ENCODE peak calls at places on chromosome 3, in four cellular contexts. One of them, this sample, is unnamed.

GRCh38 chr3:4977001-4977888 is 2.0 kb upstream of the BHLHE40 start:
- DNase-seq in fibroblast of the aortic adventitia: peak; percentile 86
- DNase-seq in AG04450: no peak
- DNase-seq in neural crest cell: no peak
- DNase-seq in this sample: no peak

GRCh38 chr3:131972091-131972490 is 62.7 kb downstream of the CPNE4 start:
- DNase-seq in fibroblast of the aortic adventitia: peak; percentile 69
- DNase-seq in AG04450: no peak
- DNase-seq in neural crest cell: no peak
- DNase-seq in this sample: no peak

GRCh38 chr3:115325539-115325938 is 178.5 kb upstream of the ZBTB20 start:
- DNase-seq in fibroblast of the aortic adventitia: peak; percentile 67
- DNase-seq in AG04450: peak; percentile 21
- DNase-seq in neural crest cell: peak; percentile 22
- DNase-seq in this sample: no peak

GRCh38 chr3:69294014-69294771 is 91.7 kb downstream of the FRMD4B start:
- DNase-seq in fibroblast of the aortic adventitia: peak; percentile 54
- DNase-seq in AG04450: no peak
- DNase-seq in neural crest cell: no peak
- DNase-seq in this sample: no peak

GRCh38 chr3:51718547-51719412 is 11.9 kb downstream of the GRM2 start:
- DNase-seq in fibroblast of the aortic adventitia: peak; percentile 17
- DNase-seq in AG04450: no peak
- DNase-seq in neural crest cell: peak; percentile 75
- DNase-seq in this sample: peak; percentile 65

GRCh38 chr3:66177026-66177425 is 43.8 kb upstream of the SLC25A26 start:
- DNase-seq in fibroblast of the aortic adventitia: no peak
- DNase-seq in AG04450: no peak
- DNase-seq in neural crest cell: no peak
- DNase-seq in this sample: no peak

GRCh38 chr3:20742903-20743302 is 556.9 kb upstream of the SGO1 start:
- DNase-seq in fibroblast of the aortic adventitia: no peak
- DNase-seq in AG04450: no peak
- DNase-seq in neural crest cell: no peak
- DNase-seq in this sample: no peak

GRCh38 chr3:17094551-17094950 is 209.8 kb downstream of the PLCL2 start:
- DNase-seq in fibroblast of the aortic adventitia: no peak
- DNase-seq in AG04450: no peak
- DNase-seq in neural crest cell: no peak
- DNase-seq in this sample: no peak

DNA sequence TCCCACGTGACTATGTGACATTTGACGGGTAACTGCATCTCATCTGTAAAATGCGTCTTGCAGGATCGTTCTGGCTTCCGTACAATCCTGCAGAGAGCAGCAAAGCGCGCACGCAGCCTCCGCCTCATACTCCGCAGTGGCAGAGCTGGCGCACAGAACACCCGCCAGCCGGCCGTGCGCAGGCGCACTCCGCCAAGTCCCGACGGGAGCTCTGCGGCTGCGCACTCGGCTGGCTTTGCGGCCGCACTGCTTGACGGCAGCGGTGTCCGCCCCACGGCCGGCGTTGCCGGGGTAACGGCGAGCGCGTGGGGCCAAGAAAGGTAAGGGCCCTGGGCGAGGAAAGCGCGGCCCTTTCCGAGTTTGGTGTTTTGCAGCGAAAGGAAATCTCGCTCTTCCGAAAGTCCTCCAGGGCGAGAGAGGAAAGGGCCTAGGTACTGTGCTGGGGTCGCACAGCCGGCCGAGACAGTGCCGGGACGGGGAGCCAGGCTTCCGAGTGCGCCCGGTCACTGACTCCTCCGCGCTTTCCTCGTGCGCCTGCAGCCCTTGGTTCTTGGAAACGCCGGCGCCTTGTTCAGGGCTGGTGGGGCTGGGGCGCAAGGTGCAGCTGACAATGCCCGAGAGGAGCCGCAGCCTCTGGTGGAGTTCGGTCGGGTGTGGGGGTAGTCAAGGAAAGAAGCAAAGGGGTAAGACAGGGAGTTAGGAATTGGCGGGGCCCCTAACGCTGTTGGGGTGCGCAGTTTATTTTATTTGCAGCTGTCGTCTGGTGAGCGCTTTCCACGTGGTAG is at the start of gene TSEN2:
- DNase-seq in fibroblast of the aortic adventitia: peak; percentile 92
- DNase-seq in AG04450: peak; percentile 88
- DNase-seq in neural crest cell: peak; percentile 96
- DNase-seq in this sample: peak; percentile 90
- TF ChIP-seq CTCF in fibroblast of the aortic adventitia: peak; percentile 15
- TF ChIP-seq CTCF in AG04450: peak; percentile 39
- TF ChIP-seq CTCF in neural crest cell: no peak
- TF ChIP-seq CTCF in this sample: peak; percentile 11

GRCh38 chr3:94305835-94306685 is 243.2 kb downstream of the NSUN3 start:
- DNase-seq in fibroblast of the aortic adventitia: no peak
- DNase-seq in AG04450: no peak
- DNase-seq in neural crest cell: no peak
- DNase-seq in this sample: no peak

GRCh38 chr3:94304953-94305352 is 242.1 kb downstream of the NSUN3 start:
- DNase-seq in fibroblast of the aortic adventitia: no peak
- DNase-seq in AG04450: no peak
- DNase-seq in neural crest cell: no peak
- DNase-seq in this sample: no peak

GRCh38 chr3:94303266-94303665 is 240.4 kb downstream of the NSUN3 start:
- DNase-seq in fibroblast of the aortic adventitia: no peak
- DNase-seq in AG04450: no peak
- DNase-seq in neural crest cell: no peak
- DNase-seq in this sample: no peak

GRCh38 chr3:94301346-94301745 is 238.5 kb downstream of the NSUN3 start:
- DNase-seq in fibroblast of the aortic adventitia: no peak
- DNase-seq in AG04450: no peak
- DNase-seq in neural crest cell: no peak
- DNase-seq in this sample: no peak

DNA sequence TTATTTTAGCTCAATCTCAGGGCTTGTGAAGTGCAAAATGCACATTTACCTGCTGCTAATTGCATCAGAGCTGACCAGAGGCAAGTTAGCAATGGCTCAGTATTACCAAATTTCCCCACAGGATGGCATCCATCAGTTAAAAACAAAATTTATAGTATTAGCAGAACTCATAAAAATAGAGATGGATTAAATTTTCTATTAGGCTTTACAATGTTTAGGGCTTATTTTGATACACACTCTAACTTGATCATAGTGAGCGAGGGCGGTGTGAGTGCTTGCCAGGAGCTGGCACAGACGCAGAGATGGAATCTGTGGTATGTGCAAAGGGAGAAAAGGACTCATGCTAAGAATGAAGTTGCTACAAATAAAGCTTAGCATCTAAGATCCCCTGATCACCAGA is 241.0 kb downstream of the NSUN3 start:
- DNase-seq in fibroblast of the aortic adventitia: peak; percentile 43
- DNase-seq in AG04450: no peak
- DNase-seq in neural crest cell: no peak
- DNase-seq in this sample: no peak
- TF ChIP-seq CTCF in fibroblast of the aortic adventitia: peak; percentile 24
- TF ChIP-seq CTCF in AG04450: no peak
- TF ChIP-seq CTCF in neural crest cell: peak; percentile 48
- TF ChIP-seq CTCF in this sample: peak; percentile 32

GRCh38 chr3:30747771-30748281 is 141.4 kb downstream of the TGFBR2 start:
- DNase-seq in fibroblast of the aortic adventitia: peak; percentile 68
- DNase-seq in AG04450: no peak
- DNase-seq in neural crest cell: no peak
- DNase-seq in this sample: no peak
- TF ChIP-seq CTCF in fibroblast of the aortic adventitia: peak; percentile 55
- TF ChIP-seq CTCF in AG04450: peak; percentile 76
- TF ChIP-seq CTCF in neural crest cell: peak; percentile 48
- TF ChIP-seq CTCF in this sample: peak; percentile 33

DNA sequence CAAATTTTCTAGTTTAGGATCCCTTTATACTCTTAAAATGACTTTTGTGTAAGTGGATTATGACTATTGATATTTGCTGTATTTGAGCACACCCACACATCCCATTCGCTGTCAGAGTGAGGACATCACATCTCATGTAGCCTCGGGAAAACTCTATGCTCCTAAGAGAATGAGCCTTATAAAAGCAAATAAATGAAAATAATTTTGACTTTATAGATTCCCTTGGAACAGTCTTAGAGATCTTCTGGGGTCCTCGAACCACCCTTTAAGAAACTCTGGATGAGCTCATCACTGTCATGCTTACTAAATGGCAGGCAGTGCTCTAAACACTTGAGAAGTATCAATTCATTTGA is 16.1 kb upstream of the EXOG start:
- DNase-seq in fibroblast of the aortic adventitia: no peak
- DNase-seq in AG04450: no peak
- DNase-seq in neural crest cell: no peak
- DNase-seq in this sample: no peak
- TF ChIP-seq CTCF in fibroblast of the aortic adventitia: no peak
- TF ChIP-seq CTCF in AG04450: no peak
- TF ChIP-seq CTCF in neural crest cell: peak; percentile 13
- TF ChIP-seq CTCF in this sample: no peak

GRCh38 chr3:194686414-194686815 is 732 bp downstream of the FAM43A start:
- DNase-seq in fibroblast of the aortic adventitia: no peak
- DNase-seq in AG04450: no peak
- DNase-seq in neural crest cell: no peak
- DNase-seq in this sample: no peak

GRCh38 chr3:194688946-194689345 is 3.3 kb downstream of the FAM43A start:
- DNase-seq in fibroblast of the aortic adventitia: no peak
- DNase-seq in AG04450: no peak
- DNase-seq in neural crest cell: no peak
- DNase-seq in this sample: no peak

GRCh38 chr3:194686816-194687637 is 1.3 kb downstream of the FAM43A start:
- DNase-seq in fibroblast of the aortic adventitia: peak; percentile 68
- DNase-seq in AG04450: no peak
- DNase-seq in neural crest cell: peak; percentile 50
- DNase-seq in this sample: no peak

GRCh38 chr3:194688207-194688711 is 2.6 kb downstream of the FAM43A start:
- DNase-seq in fibroblast of the aortic adventitia: peak; percentile 47
- DNase-seq in AG04450: no peak
- DNase-seq in neural crest cell: peak; percentile 9
- DNase-seq in this sample: no peak

GRCh38 chr3:194687638-194688206 is 2.0 kb downstream of the FAM43A start:
- DNase-seq in fibroblast of the aortic adventitia: peak; percentile 53
- DNase-seq in AG04450: no peak
- DNase-seq in neural crest cell: peak; percentile 75
- DNase-seq in this sample: peak; percentile 61
- TF ChIP-seq CTCF in fibroblast of the aortic adventitia: no peak
- TF ChIP-seq CTCF in AG04450: no peak
- TF ChIP-seq CTCF in neural crest cell: peak; percentile 64
- TF ChIP-seq CTCF in this sample: peak; percentile 39

GRCh38 chr3:126132751-126133511 is 47.5 kb downstream of the ALDH1L1 start:
- DNase-seq in fibroblast of the aortic adventitia: peak; percentile 5
- DNase-seq in AG04450: no peak
- DNase-seq in neural crest cell: no peak
- DNase-seq in this sample: no peak
- TF ChIP-seq CTCF in fibroblast of the aortic adventitia: peak; percentile 48
- TF ChIP-seq CTCF in AG04450: peak; percentile 54
- TF ChIP-seq CTCF in neural crest cell: peak; percentile 56
- TF ChIP-seq CTCF in this sample: no peak

GRCh38 chr3:111286749-111287148 is 215.1 kb downstream of the NECTIN3 start:
- DNase-seq in fibroblast of the aortic adventitia: no peak
- DNase-seq in AG04450: no peak
- DNase-seq in neural crest cell: no peak
- DNase-seq in this sample: no peak

GRCh38 chr3:111292117-111292516 is 220.5 kb downstream of the NECTIN3 start:
- DNase-seq in fibroblast of the aortic adventitia: no peak
- DNase-seq in AG04450: no peak
- DNase-seq in neural crest cell: no peak
- DNase-seq in this sample: no peak
- TF ChIP-seq CTCF in fibroblast of the aortic adventitia: no peak
- TF ChIP-seq CTCF in AG04450: no peak
- TF ChIP-seq CTCF in neural crest cell: no peak
- TF ChIP-seq CTCF in this sample: no peak

This sample was measured in D721Med.